ENCODE peak calls at places on chromosomes 2 and 18, in nine cellular contexts. X is fibroblast of mammary gland, E is cardiac fibroblast, C is coronary artery, D is H7, T is sigmoid colon, U is thoracic aorta, O is fibroblast of lung, M is BJ. F is an unnamed sample.

GRCh38 chr18:55440988-55441387 is 147.0 kb downstream of the TCF4 start:
- DNase-seq in D (no peak), T (no peak), M (no peak), O (no peak), U (no peak), C (no peak), X (no peak), E (no peak), F (no peak)

GRCh38 chr2:216519154-216519762 is 20.6 kb downstream of the RPL37A start:
- DNase-seq in T (peak), O (peak), M (no peak), U (no peak), D (peak), X (peak), C (peak), E (peak), F (peak)

GRCh38 chr2:172000696-172001361 is 1.1 kb downstream of the METAP1D start:
- DNase-seq in O (no peak), E (no peak), M (no peak), C (no peak), U (no peak), X (peak), T (no peak), D (no peak), F (no peak)

GRCh38 chr2:197179744-197180498 is 130.7 kb downstream of the ANKRD44 start:
- DNase-seq in T (peak), X (peak), C (peak), D (no peak), O (peak), U (no peak), M (peak), E (peak), F (no peak)

GRCh38 chr2:232354069-232354468 is 24.5 kb upstream of the ALPP start:
- DNase-seq in T (peak), E (no peak), C (no peak), D (no peak), U (no peak), X (no peak), O (no peak), M (no peak), F (no peak)

GRCh38 chr2:136863468-136863867 is 98.1 kb downstream of the THSD7B start:
- DNase-seq in C (no peak), M (no peak), U (no peak), D (no peak), T (no peak), E (no peak), O (no peak), X (no peak), F (no peak)

GRCh38 chr2:151410485-151410833 is 757 bp downstream of the RIF1 start:
- DNase-seq in O (peak), T (no peak), M (no peak), D (peak), X (peak), U (no peak), C (no peak), E (peak), F (no peak)

GRCh38 chr2:235860846-235861245 is 307.3 kb downstream of the GBX2 start:
- DNase-seq in D (no peak), C (no peak), T (no peak), M (no peak), X (no peak), O (peak), E (peak), U (no peak), F (no peak)

GRCh38 chr2:218039171-218039570 is 29.9 kb upstream of the RUFY4 start:
- DNase-seq in E (peak), X (peak), D (no peak), O (peak), M (no peak), U (no peak), C (no peak), T (no peak), F (no peak)

GRCh38 chr18:23237524-23238151 is 102.4 kb downstream of the CABLES1 start:
- DNase-seq in M (no peak), X (peak), U (peak), T (peak), D (peak), O (peak), E (peak), C (peak), F (no peak)

GRCh38 chr18:51643483-51643882 is 446.0 kb upstream of the MEX3C start:
- DNase-seq in X (no peak), T (no peak), D (no peak), E (no peak), U (no peak), M (no peak), C (no peak), O (no peak), F (no peak)

GRCh38 chr2:182666674-182667320 is 49.3 kb upstream of the DNAJC10 start:
- DNase-seq in O (peak), X (peak), T (no peak), D (peak), C (no peak), U (no peak), E (peak), M (no peak), F (no peak)

GRCh38 chr2:67540962-67541361 is 143.8 kb downstream of the ETAA1 start:
- DNase-seq in U (no peak), X (no peak), M (no peak), O (no peak), C (no peak), E (no peak), T (no peak), D (no peak), F (no peak)

GRCh38 chr2:184067502-184067901 is 530.8 kb upstream of the ZNF804A start:
- DNase-seq in D (peak), C (no peak), U (no peak), M (no peak), O (no peak), T (no peak), X (no peak), E (no peak), F (no peak)

GRCh38 chr2:18546586-18546985 is 13.9 kb downstream of the RDH14 start:
- DNase-seq in T (no peak), D (peak), E (no peak), C (no peak), O (no peak), M (no peak), X (no peak), U (no peak), F (no peak)

GRCh38 chr2:213288913-213289700 is 4.8 kb downstream of the SPAG16 start:
- DNase-seq in O (peak), M (no peak), C (no peak), D (no peak), E (peak), U (no peak), T (no peak), X (peak), F (no peak)

GRCh38 chr2:163441603-163442002 is 294.2 kb downstream of the FIGN start:
- DNase-seq in T (no peak), U (no peak), O (peak), X (no peak), M (no peak), E (no peak), D (no peak), C (no peak), F (no peak)

GRCh38 chr2:137886432-137886831 is 77.8 kb upstream of the HNMT start:
- DNase-seq in X (no peak), E (peak), T (no peak), D (peak), M (no peak), C (no peak), U (no peak), O (no peak), F (no peak)

GRCh38 chr18:68428026-68428425 is 286.9 kb downstream of the TMX3 start:
- DNase-seq in X (peak), E (peak), C (no peak), U (no peak), O (peak), T (no peak), D (no peak), M (peak), F (peak)

GRCh38 chr2:675460-675859 is 1.7 kb downstream of the TMEM18 start:
- DNase-seq in U (no peak), M (no peak), D (no peak), E (no peak), T (no peak), C (no peak), X (no peak), O (no peak), F (no peak)

GRCh38 chr2:31070339-31070738 is 67.9 kb downstream of the GALNT14 start:
- DNase-seq in D (no peak), U (no peak), M (no peak), E (no peak), X (no peak), T (no peak), O (no peak), C (no peak), F (no peak)

GRCh38 chr2:204468689-204469429 is 76.4 kb upstream of the PARD3B start:
- DNase-seq in O (peak), T (no peak), X (peak), E (peak), D (no peak), U (no peak), M (peak), C (no peak), F (peak)

GRCh38 chr2:158729873-158730620 is 65.1 kb upstream of the DAPL1 start:
- DNase-seq in O (no peak), T (no peak), M (no peak), X (no peak), E (no peak), D (no peak), U (no peak), C (no peak), F (no peak)

GRCh38 chr2:20419007-20419576 is 27.8 kb upstream of the RHOB start:
- DNase-seq in T (peak), O (no peak), U (no peak), C (no peak), X (peak), E (peak), D (peak), M (no peak), F (no peak)

GRCh38 chr2:132449868-132450267 is 33.3 kb downstream of the GPR39 start:
- DNase-seq in C (no peak), M (no peak), T (no peak), E (no peak), U (no peak), D (no peak), X (no peak), O (no peak), F (no peak)

GRCh38 chr2:102094917-102095316 is 47.6 kb upstream of the IL1R1 start:
- DNase-seq in D (no peak), M (peak), O (peak), C (no peak), U (no peak), T (no peak), E (peak), X (peak), F (peak)

GRCh38 chr18:71442830-71443229 is 1101.3 kb downstream of the CBLN2 start:
- DNase-seq in O (peak), D (no peak), M (no peak), U (no peak), X (peak), T (no peak), E (peak), C (no peak), F (no peak)

GRCh38 chr2:121307048-121307447 is 22.0 kb upstream of the TFCP2L1 start:
- DNase-seq in E (no peak), C (no peak), M (no peak), D (no peak), X (no peak), U (no peak), O (no peak), T (no peak), F (no peak)

GRCh38 chr2:34570266-34570872 is 971.3 kb upstream of the FAM98A start:
- DNase-seq in U (no peak), E (no peak), X (peak), C (no peak), T (no peak), O (peak), M (no peak), D (peak), F (no peak)

GRCh38 chr18:72541871-72542690 is 2.1 kb downstream of the CBLN2 start:
- DNase-seq in E (no peak), C (no peak), X (no peak), D (peak), T (no peak), O (no peak), U (no peak), M (no peak), F (no peak)

GRCh38 chr2:8418721-8419120 is 263.1 kb upstream of the ID2 start:
- DNase-seq in D (no peak), E (no peak), T (no peak), U (no peak), C (no peak), M (peak), O (peak), X (no peak), F (peak)

GRCh38 chr2:2687745-2688144 is 356.7 kb upstream of the MYT1L start:
- DNase-seq in T (no peak), D (no peak), E (no peak), C (no peak), M (no peak), O (no peak), U (no peak), X (no peak), F (no peak)

GRCh38 chr18:78546281-78546680 is 433.3 kb upstream of the SALL3 start:
- DNase-seq in U (no peak), E (no peak), C (no peak), M (no peak), D (no peak), T (no peak), X (no peak), O (no peak), F (no peak)
- H3K4me3 ChIP-seq in U (no peak), E (no peak), C (no peak), M (no peak), D (no peak), T (no peak), X (no peak), O (no peak), F (no peak)

GRCh38 chr2:100223502-100223901 is 81.1 kb upstream of the AFF3 start:
- DNase-seq in T (no peak), D (no peak), M (no peak), C (no peak), U (no peak), X (no peak), E (no peak), O (no peak), F (no peak)
- H3K4me3 ChIP-seq in T (no peak), D (no peak), M (no peak), C (no peak), U (no peak), X (no peak), E (no peak), O (no peak), F (no peak)

GRCh38 chr2:109032229-109032800 is 43.3 kb upstream of the EDAR start:
- DNase-seq in U (no peak), C (no peak), M (no peak), E (no peak), D (no peak), T (no peak), O (no peak), X (no peak), F (no peak)
- H3K4me3 ChIP-seq in U (peak), C (peak), M (no peak), E (peak), D (peak), T (no peak), O (no peak), X (no peak), F (no peak)

GRCh38 chr18:58898427-58898826 is 33.8 kb downstream of the ZNF532 start:
- DNase-seq in C (peak), U (no peak), E (no peak), X (no peak), T (no peak), O (no peak), M (no peak), D (no peak), F (no peak)
- H3K4me3 ChIP-seq in C (no peak), U (no peak), E (no peak), X (no peak), T (no peak), O (no peak), M (no peak), D (no peak), F (no peak)

GRCh38 chr2:149152597-149152996 is 114.1 kb downstream of the LYPD6B start:
- DNase-seq in O (no peak), E (no peak), M (no peak), U (no peak), T (no peak), X (no peak), D (no peak), C (no peak), F (no peak)

GRCh38 chr2:149160701-149161217 is 122.3 kb downstream of the LYPD6B start:
- DNase-seq in M (no peak), O (peak), T (no peak), X (no peak), E (no peak), D (no peak), U (no peak), C (no peak), F (no peak)

GRCh38 chr2:149158957-149159356 is 120.5 kb downstream of the LYPD6B start:
- DNase-seq in X (no peak), E (no peak), T (no peak), D (no peak), C (no peak), U (no peak), M (no peak), O (no peak), F (no peak)

GRCh38 chr2:149155181-149155580 is 116.7 kb downstream of the LYPD6B start:
- DNase-seq in D (no peak), T (no peak), E (no peak), U (no peak), M (no peak), X (no peak), C (no peak), O (no peak), F (no peak)
- H3K4me3 ChIP-seq in D (no peak), T (no peak), E (no peak), U (no peak), M (no peak), X (no peak), C (no peak), O (no peak), F (no peak)

DNA sequence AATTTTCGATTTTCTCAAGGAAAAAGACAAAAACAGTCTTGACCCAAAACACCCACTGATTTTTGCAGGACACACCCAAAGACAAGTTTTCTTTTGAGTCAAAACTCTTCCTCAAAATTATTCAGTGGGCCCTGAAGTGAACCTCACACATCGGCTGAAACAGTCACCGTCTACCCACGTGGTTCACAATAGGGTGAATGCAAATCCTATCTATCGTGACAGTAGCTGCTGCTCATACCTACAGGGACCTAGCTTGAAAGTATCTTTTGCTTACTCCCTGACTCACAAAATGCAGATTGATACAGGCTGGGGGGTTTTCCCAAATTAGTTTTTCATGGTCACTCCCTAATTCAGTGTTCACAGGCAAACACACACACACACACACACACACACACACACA is 10.7 kb upstream of the CD226 start:
- DNase-seq in C (no peak), D (no peak), T (no peak), O (no peak), X (no peak), U (no peak), M (no peak), E (no peak), F (no peak)
- H3K4me3 ChIP-seq in C (no peak), D (no peak), T (no peak), O (no peak), X (no peak), U (no peak), M (no peak), E (no peak), F (no peak)

F was measured in HFF-Myc.